ENCODE peak calls at places on chromosomes 11 and 22, in five cellular contexts. Z, S, N, K and Y are unnamed samples.

GRCh38 chr11:61919113-61919840 is 1.9 kb upstream of the RAB3IL1 start:
- DNase-seq in Z (no peak), N (no peak), S (no peak), K (no peak), Y (no peak)

GRCh38 chr11:132126973-132127900 is 756.8 kb downstream of the NTM start:
- DNase-seq in K (no peak), Z (no peak), N (peak; percentile 70), S (no peak), Y (no peak)

GRCh38 chr11:9774591-9775392 is 110.9 kb downstream of the SWAP70 start:
- DNase-seq in K (no peak), N (peak; percentile 84), Z (no peak), S (no peak), Y (no peak)

GRCh38 chr11:65047581-65048422 is 6.8 kb downstream of the SAC3D1 start:
- DNase-seq in Z (no peak), N (no peak), S (peak; percentile 42), K (no peak), Y (no peak)

GRCh38 chr22:42074153-42074750 is at the start of gene PHETA2:
- DNase-seq in S (peak; percentile 59), N (no peak), K (no peak), Z (peak; percentile 40), Y (peak; percentile 69)

GRCh38 chr11:5362017-5362625 is 10.8 kb downstream of the OR51B6 start:
- DNase-seq in N (no peak), S (no peak), K (no peak), Z (no peak), Y (no peak)

GRCh38 chr22:41537203-41537602 is 7.1 kb downstream of the POLR3H start:
- DNase-seq in S (no peak), Z (no peak), N (no peak), K (no peak), Y (no peak)

GRCh38 chr11:47160753-47161133 is 15.9 kb downstream of the ARFGAP2 start:
- DNase-seq in N (no peak), S (no peak), K (no peak), Z (no peak), Y (no peak)

GRCh38 chr22:25448435-25449051 is 115.9 kb upstream of the GRK3 start:
- DNase-seq in K (no peak), N (peak; percentile 3), S (no peak), Z (no peak), Y (peak; percentile 24)

GRCh38 chr11:134292661-134293060 is 16.5 kb downstream of the GLB1L3 start:
- DNase-seq in S (no peak), N (no peak), Z (no peak), K (no peak), Y (no peak)

GRCh38 chr11:134418119-134418840 is 6.2 kb upstream of the B3GAT1 start:
- DNase-seq in K (no peak), S (no peak), Z (no peak), N (peak; percentile 42), Y (no peak)

GRCh38 chr11:102120437-102120935 is 10.2 kb downstream of the YAP1 start:
- DNase-seq in K (no peak), N (peak; percentile 96), S (no peak), Z (no peak), Y (no peak)

GRCh38 chr11:46658259-46658658 is 40.9 kb downstream of the ATG13 start:
- DNase-seq in Z (no peak), N (no peak), S (peak; percentile 57), K (no peak), Y (no peak)

GRCh38 chr11:32334822-32335221 is 100.5 kb downstream of the WT1 start:
- DNase-seq in K (no peak), N (peak; percentile 22), S (no peak), Z (no peak), Y (no peak)

GRCh38 chr22:26724414-26724813 is 67.0 kb downstream of the MIAT start:
- DNase-seq in Z (no peak), K (no peak), S (no peak), N (no peak), Y (no peak)
- H3K4me3 ChIP-seq in Z (no peak overlapping the region), K (no peak overlapping the region), S (no peak overlapping the region), N (no peak overlapping the region), Y (no peak overlapping the region)

DNA sequence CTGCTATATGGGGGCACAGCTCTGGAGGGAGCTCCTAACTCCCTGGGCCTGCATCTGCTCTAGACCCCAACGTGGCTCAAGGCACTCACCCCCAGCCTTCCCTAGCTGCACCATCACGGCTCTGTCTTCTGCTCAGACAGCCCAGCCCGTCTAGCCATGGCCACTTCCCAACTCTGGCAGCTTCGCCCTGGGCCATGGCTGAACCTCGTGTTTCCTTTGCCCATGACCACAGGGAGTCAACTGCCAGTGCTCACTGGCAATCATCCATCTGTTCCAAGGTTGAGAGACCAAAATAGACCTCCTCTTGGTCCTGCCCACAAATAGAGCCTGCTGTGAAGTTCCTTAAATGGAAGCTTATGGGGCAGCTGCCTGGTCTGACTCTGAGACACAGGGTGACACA is 5.4 kb downstream of the LMO1 start:
- DNase-seq in S (peak; percentile 8), Z (no peak), N (no peak), K (peak; percentile 67), Y (no peak)
- H3K4me3 ChIP-seq in S (no peak overlapping the region), Z (no peak overlapping the region), N (no peak overlapping the region), K (no peak overlapping the region), Y (no peak overlapping the region)

DNA sequence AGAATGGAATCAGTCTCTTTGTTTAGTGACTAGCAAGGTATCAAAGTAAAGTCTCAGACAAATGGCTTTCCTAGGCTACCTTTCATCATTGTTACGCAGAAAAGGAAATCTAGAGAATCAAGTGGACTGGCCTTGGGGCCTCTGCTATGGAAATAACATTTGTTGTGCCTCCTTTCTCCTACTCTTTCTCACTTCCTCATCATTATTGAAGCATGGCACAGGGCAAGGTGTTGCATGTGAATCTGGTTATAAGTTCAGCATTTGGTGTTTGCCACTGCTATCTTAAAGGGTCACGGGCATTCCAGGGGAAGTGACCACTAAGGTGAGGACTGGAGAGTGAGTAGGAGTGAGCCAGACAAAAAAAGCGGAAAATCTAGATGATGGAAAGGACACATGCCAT is 54.9 kb downstream of the GLYATL1 start:
- DNase-seq in K (no peak), N (no peak), Z (no peak), S (no peak), Y (no peak)
- H3K4me3 ChIP-seq in K (no peak overlapping the region), N (no peak overlapping the region), Z (no peak overlapping the region), S (no peak overlapping the region), Y (no peak overlapping the region)

GRCh38 chr11:19347911-19348310 is 107.2 kb upstream of the E2F8 start:
- DNase-seq in Z (no peak), S (no peak), K (no peak), N (no peak), Y (no peak)

GRCh38 chr11:19345848-19346681 is 105.3 kb upstream of the E2F8 start:
- DNase-seq in N (no peak), Z (no peak), K (no peak), S (no peak), Y (peak; percentile 57)

GRCh38 chr11:19344661-19345518 is 104.1 kb upstream of the E2F8 start:
- DNase-seq in K (no peak), S (no peak), N (peak; percentile 84), Z (no peak), Y (peak; percentile 58)

GRCh38 chr11:19342036-19342435 is 101.3 kb upstream of the E2F8 start:
- DNase-seq in K (no peak), N (no peak), Z (no peak), S (no peak), Y (no peak)

DNA sequence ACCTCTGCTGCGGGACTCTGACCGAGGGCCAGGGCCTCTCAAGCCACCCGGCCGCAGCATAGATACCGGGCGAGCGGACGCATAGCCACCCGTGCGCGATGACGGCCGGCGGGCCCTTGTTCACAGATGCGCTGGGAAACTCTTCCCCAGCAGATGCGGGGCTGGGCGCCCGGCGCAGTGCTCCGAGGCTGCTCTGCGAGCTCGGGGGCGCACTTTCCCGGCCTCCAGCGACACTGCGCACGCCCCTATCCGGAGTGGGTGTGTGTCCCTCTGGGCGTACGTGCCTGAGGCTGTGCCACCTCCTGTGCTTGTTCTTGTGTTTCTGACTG is 104.7 kb upstream of the E2F8 start:
- DNase-seq in K (no peak), S (no peak), Z (no peak), N (no peak), Y (no peak)
- H3K4me3 ChIP-seq in K (peak overlapping the region; percentile 74), S (no peak overlapping the region), Z (no peak overlapping the region), N (no peak overlapping the region), Y (peak overlapping the region; percentile 56)

GRCh38 chr11:112694244-112694643 is 267.0 kb upstream of the NCAM1 start:
- DNase-seq in S (no peak), N (no peak), K (no peak), Z (no peak), Y (no peak)
- H3K4me3 ChIP-seq in S (no peak overlapping the region), N (no peak overlapping the region), K (no peak overlapping the region), Z (no peak overlapping the region), Y (no peak overlapping the region)

DNA sequence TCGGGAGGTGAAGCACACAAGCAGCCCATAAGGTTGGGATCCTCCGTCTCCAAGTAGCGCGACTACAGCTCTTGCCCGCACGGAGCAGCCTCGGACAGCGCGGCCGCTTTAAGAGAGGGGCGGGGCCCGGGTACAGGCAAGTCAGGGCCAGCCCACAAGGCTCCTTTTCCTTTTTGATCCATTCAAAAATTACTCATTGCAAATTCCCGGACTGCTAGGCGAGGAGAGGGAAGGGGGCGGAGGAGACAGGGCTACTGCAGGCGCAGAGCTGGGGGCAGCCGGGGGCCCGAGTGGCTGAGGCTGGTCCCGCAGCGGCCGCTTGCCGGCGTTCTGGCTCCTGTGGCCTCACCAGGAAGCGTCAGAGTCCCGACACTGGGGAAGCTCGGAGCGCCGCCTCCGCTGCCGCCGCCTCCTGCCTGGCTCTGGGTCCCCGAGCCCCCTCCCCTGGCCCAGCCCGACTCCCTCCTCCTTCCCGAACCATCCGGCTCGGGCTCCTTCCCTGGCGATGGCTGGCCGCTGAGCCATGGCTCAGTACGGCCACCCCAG is at the start of gene UBASH3B:
- DNase-seq in Z (peak; percentile 60), S (peak; percentile 61), N (peak; percentile 96), K (peak; percentile 82), Y (peak; percentile 72)
- H3K4me3 ChIP-seq in Z (peak within 1 kb of the TSS; percentile 82), S (peak within 1 kb of the TSS; percentile 66), N (peak within 1 kb of the TSS; percentile 78), K (peak within 1 kb of the TSS; percentile 79), Y (peak within 1 kb of the TSS; percentile 75)

DNA sequence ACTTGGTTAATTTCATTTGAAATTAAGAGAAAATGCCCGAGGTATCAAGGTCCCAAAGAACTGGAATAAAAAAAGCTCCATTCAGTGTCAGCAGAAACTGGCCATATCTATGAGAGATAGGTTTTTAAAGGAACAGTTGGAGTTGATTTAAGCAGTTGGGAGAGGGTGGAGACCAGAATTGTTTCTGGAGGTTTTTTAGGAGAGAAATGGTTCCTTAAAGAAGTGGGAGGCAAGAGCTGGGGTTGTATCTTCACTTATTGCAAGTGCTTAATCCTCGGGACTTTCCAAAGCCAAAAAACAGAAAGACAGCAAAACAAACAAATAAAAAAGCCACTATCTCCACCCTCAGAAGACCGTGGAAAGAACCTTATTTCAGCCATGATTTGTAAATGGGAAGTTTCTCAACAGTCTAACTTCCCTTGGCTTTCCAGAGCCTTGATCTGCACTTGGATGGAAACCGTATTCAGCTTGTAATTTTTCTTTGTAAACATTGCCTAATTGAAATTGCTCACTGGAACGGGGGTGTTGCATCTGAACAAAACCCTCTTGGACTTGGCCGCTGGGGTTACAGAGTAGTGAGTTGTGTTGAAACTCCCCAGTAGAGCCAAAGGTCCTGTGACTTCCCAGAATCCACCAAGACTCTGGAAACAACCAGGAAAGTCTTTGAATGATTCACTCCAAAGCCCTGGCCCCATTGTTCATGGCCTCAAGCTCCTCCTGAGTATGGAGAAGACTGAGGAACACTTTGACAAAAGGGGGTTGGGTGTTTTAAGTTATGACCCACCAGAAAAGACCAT is 115.6 kb downstream of the SLC1A2 start:
- DNase-seq in K (peak; percentile 85), S (peak; percentile 87), N (peak; percentile 14), Z (no peak), Y (no peak)
- H3K4me3 ChIP-seq in K (no peak overlapping the region), S (no peak overlapping the region), N (no peak overlapping the region), Z (no peak overlapping the region), Y (no peak overlapping the region)